ENCODE peak calls at places on chromosomes 6 and 20, in eight cellular contexts. E is dorsolateral prefrontal cortex, Z is spleen, F is transverse colon, A is DND-41, X is heart right ventricle, H is SJSA1, R is pancreas. O is an unnamed sample.

GRCh38 chr6:12720310-12720709 is 3.7 kb downstream of the PHACTR1 start:
- DNase-seq in X (no peak), R (no peak), Z (no peak), H (no peak), F (no peak), E (no peak), A (no peak), O (no peak)

GRCh38 chr20:23692725-23693124 is 3.9 kb upstream of the CST4 start:
- DNase-seq in H (no peak), R (no peak), Z (no peak), A (no peak), E (no peak), F (no peak), X (no peak), O (no peak)

GRCh38 chr20:3227511-3227910 is 11.5 kb downstream of the SLC4A11 start:
- DNase-seq in H (no peak), F (no peak), R (no peak), X (no peak), A (no peak), Z (no peak), E (no peak), O (no peak)

GRCh38 chr6:125252891-125253290 is 48.9 kb downstream of the HDDC2 start:
- DNase-seq in F (no peak), H (no peak), Z (no peak), X (no peak), E (no peak), A (no peak), R (no peak), O (no peak)

GRCh38 chr6:79512014-79512413 is 25.2 kb downstream of the LCA5 start:
- DNase-seq in E (no peak), R (no peak), F (no peak), A (no peak), Z (no peak), X (no peak), H (no peak), O (no peak)

GRCh38 chr20:2713285-2713684 is 20.7 kb downstream of the EBF4 start:
- DNase-seq in F (no peak), A (no peak), X (no peak), R (no peak), E (no peak), Z (no peak), H (no peak), O (peak; percentile 54)

GRCh38 chr6:116239856-116240255 is 14.0 kb downstream of the TSPYL4 start:
- DNase-seq in X (no peak), R (no peak), E (no peak), H (no peak), Z (no peak), F (no peak), A (no peak), O (no peak)

GRCh38 chr20:64099880-64100565 is 7.3 kb downstream of the NPBWR2 start:
- DNase-seq in H (no peak), F (no peak), A (no peak), E (no peak), X (no peak), Z (no peak), R (no peak), O (no peak)

GRCh38 chr6:15948930-15949900 is 179.7 kb upstream of the MYLIP start:
- DNase-seq in Z (no peak), A (no peak), R (peak; percentile 79), H (no peak), F (peak; percentile 67), X (no peak), E (no peak), O (no peak)

GRCh38 chr6:127864701-127865100 is 36.2 kb downstream of the THEMIS start:
- DNase-seq in A (no peak), F (no peak), Z (no peak), E (no peak), H (no peak), X (no peak), R (no peak), O (no peak)

GRCh38 chr6:11772109-11772830 is 6.3 kb downstream of the ADTRP start:
- DNase-seq in F (no peak), H (peak; percentile 81), A (no peak), R (no peak), X (no peak), Z (no peak), E (no peak), O (no peak)

GRCh38 chr20:41133709-41134361 is 3.5 kb upstream of the PLCG1 start:
- DNase-seq in Z (no peak), E (no peak), R (no peak), A (no peak), H (no peak), F (peak; percentile 9), X (no peak), O (peak; percentile 54)

GRCh38 chr20:37823276-37823980 is 79.5 kb upstream of the VSTM2L start:
- DNase-seq in A (no peak), X (no peak), H (peak; percentile 71), Z (no peak), R (no peak), F (no peak), E (no peak), O (no peak)

GRCh38 chr6:82415820-82416219 is 52.2 kb downstream of the TPBG start:
- DNase-seq in H (no peak), F (no peak), X (no peak), E (no peak), Z (no peak), R (no peak), A (no peak), O (no peak)

GRCh38 chr6:88750936-88751335 is 212.5 kb downstream of the RNGTT start:
- DNase-seq in R (no peak), Z (no peak), A (no peak), E (no peak), X (no peak), H (no peak), F (no peak), O (no peak)

GRCh38 chr6:150153905-150154492 is 11.2 kb downstream of the PPP1R14C start:
- DNase-seq in R (no peak), X (no peak), H (no peak), E (no peak), A (no peak), Z (no peak), F (no peak), O (no peak)

GRCh38 chr6:134295953-134296553 is 21.9 kb downstream of the SGK1 start:
- DNase-seq in F (no peak), X (peak; percentile 49), E (no peak), R (no peak), H (peak; percentile 84), Z (no peak), A (no peak), O (no peak)

GRCh38 chr6:16982827-16983226 is 119.0 kb upstream of the STMND1 start:
- DNase-seq in A (no peak), R (no peak), Z (no peak), F (no peak), E (no peak), X (no peak), H (no peak), O (no peak)

GRCh38 chr6:14713008-14713452 is 532.8 kb upstream of the JARID2 start:
- DNase-seq in F (no peak), Z (no peak), E (no peak), A (no peak), X (peak; percentile 77), R (no peak), H (peak; percentile 58), O (no peak)

GRCh38 chr20:45834797-45835161 is 1.2 kb downstream of the SNX21 start:
- DNase-seq in R (no peak), E (no peak), H (no peak), A (no peak), Z (peak; percentile 72), X (no peak), F (no peak), O (no peak)
- H3K4me3 ChIP-seq in R (no peak overlapping the region), E (peak overlapping the region; percentile 76), H (no peak overlapping the region), A (no peak overlapping the region), Z (no peak overlapping the region), X (peak overlapping the region; percentile 49), F (peak overlapping the region; percentile 50), O (no peak overlapping the region)

GRCh38 chr6:6811151-6812002 is 222.9 kb downstream of the LY86 start:
- DNase-seq in A (no peak), F (peak; percentile 77), X (peak; percentile 55), R (peak; percentile 77), H (no peak), E (no peak), Z (no peak), O (peak; percentile 43)

GRCh38 chr6:6818078-6818639 is 229.6 kb downstream of the LY86 start:
- DNase-seq in E (no peak), X (no peak), H (no peak), A (no peak), Z (no peak), R (no peak), F (no peak), O (no peak)

GRCh38 chr6:6816716-6817115 is 228.2 kb downstream of the LY86 start:
- DNase-seq in E (no peak), X (no peak), F (no peak), Z (no peak), A (no peak), H (no peak), R (no peak), O (no peak)

GRCh38 chr6:6812427-6812826 is 223.9 kb downstream of the LY86 start:
- DNase-seq in R (no peak), A (no peak), H (no peak), Z (no peak), F (no peak), E (no peak), X (no peak), O (no peak)

GRCh38 chr6:6815732-6816131 is 227.2 kb downstream of the LY86 start:
- DNase-seq in F (no peak), A (no peak), R (no peak), E (no peak), Z (no peak), H (no peak), X (no peak), O (no peak)
- H3K27ac ChIP-seq in F (no peak overlapping the region), A (no peak overlapping the region), R (no peak overlapping the region), E (no peak overlapping the region), Z (no peak overlapping the region), H (no peak overlapping the region), X (no peak overlapping the region), O (no peak overlapping the region)

DNA sequence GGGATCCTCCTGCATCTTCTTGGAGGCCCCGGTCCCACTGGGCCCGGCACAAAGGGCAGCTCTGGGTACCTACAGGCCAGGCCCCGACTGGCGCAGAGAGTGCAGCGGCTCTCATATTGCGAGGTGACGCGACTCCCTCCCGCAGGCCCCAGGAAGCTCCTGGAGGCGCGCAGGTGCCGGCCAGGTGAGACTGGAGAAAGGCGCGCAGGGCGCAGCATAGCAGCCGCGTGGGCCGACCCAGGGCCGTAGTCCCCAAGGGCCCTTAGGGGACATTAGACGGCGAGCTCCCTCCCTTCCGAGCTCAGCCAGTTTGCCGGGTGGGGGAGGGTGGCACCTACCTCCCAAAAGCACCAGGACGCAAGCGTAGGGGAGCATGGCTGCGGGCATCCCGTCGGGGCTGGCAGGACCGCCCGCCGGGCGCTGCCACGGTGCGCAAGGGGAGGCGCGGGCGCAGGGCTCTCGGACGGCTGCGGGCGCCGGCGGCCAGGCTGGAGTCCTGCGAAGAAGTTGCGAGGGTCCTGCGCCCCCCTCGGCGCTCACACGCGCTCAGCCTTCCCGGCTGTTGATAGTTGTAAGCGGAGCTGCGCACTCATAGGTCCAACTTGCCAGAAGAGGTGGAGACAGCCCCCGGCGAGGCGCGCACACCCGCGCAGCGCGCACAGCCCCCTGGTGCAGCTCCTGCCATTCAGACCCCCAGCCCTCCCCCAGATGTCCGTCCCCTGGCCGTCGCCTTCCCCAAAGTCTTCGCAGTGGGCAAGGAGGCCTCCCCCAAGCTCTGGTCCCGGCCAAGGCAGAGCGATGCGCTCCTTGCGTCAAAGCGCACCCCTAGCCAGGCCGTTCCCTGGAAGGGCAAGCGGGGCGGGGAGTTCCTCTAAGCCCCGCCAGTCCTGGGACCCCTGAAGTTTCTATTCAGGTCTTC is 619 bp downstream of the APCDD1L start:
- DNase-seq in R (no peak), E (no peak), Z (no peak), A (no peak), H (peak; percentile 39), F (no peak), X (no peak), O (no peak)
- H3K4me3 ChIP-seq in R (no peak overlapping the region), E (no peak overlapping the region), Z (no peak overlapping the region), A (no peak overlapping the region), H (no peak overlapping the region), F (no peak overlapping the region), X (peak overlapping the region; percentile 28), O (no peak overlapping the region)

GRCh38 chr6:54156650-54157250 is 45.5 kb downstream of the MLIP start:
- DNase-seq in H (no peak), Z (no peak), R (no peak), E (no peak), F (no peak), A (no peak), X (no peak), O (no peak)
- H3K27ac ChIP-seq in H (no peak overlapping the region), Z (no peak overlapping the region), R (no peak overlapping the region), E (no peak overlapping the region), F (no peak overlapping the region), A (no peak overlapping the region), X (no peak overlapping the region), O (no peak overlapping the region)

O was measured in CD4-positive, alpha-beta memory T cell.